ENCODE peak calls at places on chromosomes 6 and 20, in seven cellular contexts. Y, U, P, N, V, A and S are unnamed samples. For H3K4me1, the result is how much of the 10 kb centered on the place peaks cover.

GRCh38 chr20:31523361-31524283 is 9.4 kb downstream of the HM13 start:
- DNase-seq in V (no peak), P (no peak), Y (no peak), N (no peak), A (peak), U (no peak), S (peak)

GRCh38 chr20:62618622-62619529 is 23.4 kb upstream of the SLCO4A1 start:
- DNase-seq in P (peak), U (no peak), V (no peak), Y (no peak), N (no peak), A (no peak), S (no peak)

GRCh38 chr6:167684276-167685104 is 142.2 kb upstream of the AFDN start:
- DNase-seq in P (no peak), A (no peak), N (peak), V (no peak), U (no peak), Y (no peak), S (no peak)

GRCh38 chr6:12162203-12162602 is 128.0 kb upstream of the EDN1 start:
- DNase-seq in Y (no peak), N (no peak), A (no peak), P (no peak), V (no peak), U (no peak), S (no peak)

GRCh38 chr6:67350729-67351128 is 1284.4 kb upstream of the ADGRB3 start:
- DNase-seq in N (no peak), P (no peak), U (no peak), A (no peak), V (no peak), Y (no peak), S (no peak)

GRCh38 chr20:33554914-33555420 is 65.1 kb downstream of the CBFA2T2 start:
- DNase-seq in V (no peak), Y (no peak), U (peak), P (peak), N (peak), A (peak), S (no peak)

GRCh38 chr6:91438570-91438969 is 851.7 kb upstream of the MAP3K7 start:
- DNase-seq in V (no peak), Y (no peak), A (peak), N (no peak), U (no peak), P (no peak), S (no peak)

GRCh38 chr6:158232445-158233213 is 64.5 kb downstream of the GTF2H5 start:
- DNase-seq in V (peak), P (peak), A (peak), U (peak), N (peak), Y (peak), S (peak)

GRCh38 chr6:8392569-8392968 is 42.8 kb downstream of the SLC35B3 start:
- DNase-seq in P (peak), N (peak), V (no peak), Y (no peak), U (no peak), A (no peak), S (no peak)

GRCh38 chr6:133809406-133809805 is 79.5 kb upstream of the TCF21 start:
- DNase-seq in V (no peak), Y (no peak), A (peak), U (no peak), N (no peak), P (no peak), S (no peak)

GRCh38 chr6:45837541-45838200 is 178.0 kb downstream of the CLIC5 start:
- DNase-seq in P (no peak), N (no peak), Y (no peak), U (no peak), V (no peak), A (no peak), S (no peak)

GRCh38 chr20:18692453-18692852 is 104.6 kb downstream of the DTD1 start:
- DNase-seq in Y (no peak), V (no peak), A (no peak), P (no peak), U (no peak), N (no peak), S (no peak)

GRCh38 chr20:49961413-49961812 is 21.4 kb upstream of the SNAI1 start:
- DNase-seq in P (no peak), N (no peak), U (no peak), V (no peak), A (no peak), Y (no peak), S (no peak)

GRCh38 chr6:10478187-10479040 is 42.7 kb upstream of the GCNT2 start:
- DNase-seq in P (peak), U (no peak), V (no peak), N (peak), A (peak), Y (no peak), S (no peak)

GRCh38 chr20:8427419-8428065 is 295.5 kb downstream of the PLCB1 start:
- DNase-seq in V (no peak), A (no peak), P (no peak), Y (no peak), N (no peak), U (no peak), S (no peak)

GRCh38 chr6:89842228-89842627 is 12.5 kb downstream of the CASP8AP2 start:
- DNase-seq in V (no peak), P (no peak), U (no peak), A (peak), N (no peak), Y (no peak), S (no peak)

GRCh38 chr20:38123021-38123587 is 42.0 kb downstream of the TGM2 start:
- DNase-seq in N (no peak), U (no peak), A (peak), Y (no peak), P (no peak), V (no peak), S (no peak)

GRCh38 chr6:3228791-3229565 is 1.5 kb upstream of the TUBB2B start:
- DNase-seq in Y (no peak), V (peak), P (no peak), A (no peak), N (no peak), U (no peak), S (no peak)

GRCh38 chr6:161498359-161498758 is 224.5 kb upstream of the AGPAT4 start:
- DNase-seq in V (no peak), Y (no peak), A (peak), U (peak), P (no peak), N (no peak), S (peak)

GRCh38 chr20:19012671-19013070 is 199.1 kb downstream of the SCP2D1 start:
- DNase-seq in Y (no peak), V (no peak), N (no peak), A (no peak), P (no peak), U (no peak), S (no peak)

GRCh38 chr20:11891827-11892521 is 25.7 kb upstream of the BTBD3 start:
- DNase-seq in P (no peak), U (peak), N (peak), Y (peak), A (peak), V (no peak), S (peak)

GRCh38 chr20:46701057-46701456 is 8.4 kb upstream of the SLC2A10 start:
- DNase-seq in V (no peak), N (no peak), U (no peak), Y (no peak), A (no peak), P (no peak), S (no peak)

GRCh38 chr20:32208499-32209154 is 947 bp downstream of the POFUT1 start:
- DNase-seq in U (no peak), P (no peak), N (no peak), Y (no peak), A (no peak), V (no peak), S (no peak)

GRCh38 chr6:155373276-155373675 is 59.0 kb upstream of the TFB1M start:
- DNase-seq in V (no peak), P (no peak), N (no peak), U (no peak), Y (no peak), A (peak), S (no peak)

GRCh38 chr20:43386878-43387277 is 70.8 kb upstream of the SRSF6 start:
- DNase-seq in N (no peak), P (no peak), A (no peak), Y (no peak), V (no peak), U (no peak), S (no peak)

GRCh38 chr6:6001443-6001842 is 5.3 kb downstream of the NRN1 start:
- DNase-seq in N (no peak), U (no peak), V (no peak), A (no peak), Y (no peak), P (no peak), S (no peak)

GRCh38 chr6:145809785-145810184 is 4.8 kb downstream of the FBXO30 start:
- DNase-seq in P (no peak), V (no peak), N (no peak), A (peak), U (no peak), Y (no peak), S (no peak)

GRCh38 chr6:170516783-170517616 is 36.1 kb downstream of the PSMB1 start:
- DNase-seq in N (peak), P (peak), U (peak), V (no peak), Y (no peak), A (peak), S (no peak)

GRCh38 chr6:124967444-124967843 is 5.2 kb downstream of the RNF217 start:
- DNase-seq in P (no peak), A (no peak), V (no peak), Y (no peak), U (no peak), N (no peak), S (no peak)

GRCh38 chr20:43778375-43778774 is 51.6 kb upstream of the GTSF1L start:
- DNase-seq in P (no peak), Y (no peak), A (no peak), N (no peak), U (no peak), V (no peak), S (no peak)

GRCh38 chr6:33624856-33625255 is 3.7 kb downstream of the ITPR3 start:
- DNase-seq in A (no peak), P (no peak), Y (no peak), N (no peak), V (peak), U (no peak), S (no peak)

GRCh38 chr6:33623895-33624381 is 2.8 kb downstream of the ITPR3 start:
- DNase-seq in V (no peak), U (no peak), P (no peak), N (peak), Y (no peak), A (no peak), S (no peak)

GRCh38 chr6:33628401-33628964 is 7.4 kb downstream of the ITPR3 start:
- DNase-seq in A (no peak), P (peak), N (peak), V (peak), Y (no peak), U (no peak), S (no peak)

GRCh38 chr6:33630014-33630413 is 8.9 kb downstream of the ITPR3 start:
- DNase-seq in V (peak), N (no peak), A (no peak), Y (no peak), P (no peak), U (no peak), S (no peak)

GRCh38 chr6:33627876-33628275 is 6.8 kb downstream of the ITPR3 start:
- DNase-seq in A (no peak), P (no peak), N (no peak), V (peak), Y (no peak), U (no peak), S (no peak)
- H3K4me1 ChIP-seq in A (under half), P (half or more), N (half or more), V (under half), Y (half or more), U (under half), S (under half)

GRCh38 chr6:13488015-13488895 is 855 bp upstream of the GFOD1 start:
- DNase-seq in P (no peak), Y (peak), U (peak), A (peak), V (peak), N (peak), S (peak)
- H3K4me1 ChIP-seq in P (under half), Y (half or more), U (under half), A (under half), V (under half), N (under half), S (under half)

GRCh38 chr6:32941412-32941784 is 570 bp upstream of the HLA-DMB start:
- DNase-seq in Y (no peak), P (peak), A (no peak), V (no peak), U (no peak), N (peak), S (no peak)
- H3K4me1 ChIP-seq in Y (under half), P (half or more), A (under half), V (under half), U (under half), N (under half), S (under half)

DNA sequence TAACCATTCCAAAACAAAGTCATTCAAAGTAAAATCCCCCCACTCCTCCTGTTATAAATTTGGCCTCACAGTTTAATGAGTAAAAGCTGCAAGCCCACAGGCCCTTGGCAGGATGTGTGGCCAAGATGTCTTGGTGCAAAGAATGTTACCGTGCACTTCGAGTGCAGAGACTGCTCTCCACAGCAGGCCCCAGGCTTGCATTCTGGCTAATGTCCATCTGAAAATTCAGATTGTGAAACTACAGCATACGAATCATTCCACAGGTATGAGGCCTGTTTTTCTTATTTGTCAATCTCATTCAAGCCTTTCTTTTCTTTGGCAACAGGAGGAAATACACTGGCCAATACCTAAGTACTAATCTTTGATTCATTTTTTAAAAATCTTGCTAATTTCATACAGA is 7.1 kb downstream of the RPS6KA2 start:
- DNase-seq in A (peak), U (no peak), N (no peak), V (no peak), P (no peak), Y (no peak), S (peak)
- H3K4me1 ChIP-seq in A (half or more), U (under half), N (under half), V (under half), P (under half), Y (half or more), S (half or more)

GRCh38 chr6:118103381-118104105 is 196.5 kb downstream of the SLC35F1 start:
- DNase-seq in Y (no peak), N (no peak), U (no peak), P (no peak), V (no peak), A (no peak), S (peak)
- H3K4me1 ChIP-seq in Y (under half), N (under half), U (under half), P (under half), V (under half), A (under half), S (under half)

GRCh38 chr20:57258055-57258454 is 8.4 kb downstream of the BMP7 start:
- DNase-seq in N (no peak), Y (no peak), P (peak), V (no peak), U (no peak), A (no peak), S (no peak)

GRCh38 chr20:57259179-57260021 is 7.0 kb downstream of the BMP7 start:
- DNase-seq in Y (no peak), V (no peak), A (no peak), P (no peak), U (no peak), N (no peak), S (no peak)

GRCh38 chr20:57256908-57257307 is 9.5 kb downstream of the BMP7 start:
- DNase-seq in N (no peak), Y (no peak), P (no peak), U (no peak), V (no peak), A (no peak), S (no peak)

GRCh38 chr20:57255183-57255582 is 11.3 kb downstream of the BMP7 start:
- DNase-seq in A (no peak), U (no peak), Y (no peak), P (no peak), V (no peak), N (no peak), S (no peak)

DNA sequence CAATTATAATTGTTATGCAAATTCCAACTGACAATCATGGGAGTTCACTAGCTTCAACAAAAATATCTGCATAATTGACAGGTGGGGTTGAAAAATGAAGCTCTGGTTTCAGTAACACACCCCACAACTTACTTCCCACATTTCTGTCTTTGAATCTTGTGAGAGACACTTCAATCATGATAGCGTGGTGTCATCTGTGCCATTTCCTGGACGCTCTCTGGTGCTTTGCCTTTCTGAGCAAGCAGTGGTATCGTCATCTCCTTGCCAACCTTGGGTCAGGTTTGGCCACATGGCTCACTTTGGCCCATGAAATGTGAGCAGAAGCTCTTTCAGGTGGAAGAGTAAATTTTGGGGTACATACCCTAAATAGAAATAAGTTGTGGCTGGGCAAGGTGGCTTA is 10.2 kb downstream of the BMP7 start:
- DNase-seq in V (no peak), A (no peak), Y (no peak), N (no peak), U (no peak), P (peak), S (no peak)
- H3K4me1 ChIP-seq in V (under half), A (under half), Y (under half), N (under half), U (under half), P (half or more), S (under half)